ENCODE peak calls at places on chromosomes 16 and 17, in four cellular contexts. K is lung, H is NCI-H460, N is breast epithelium. B is an unnamed sample.

GRCh38 chr16:88005148-88005547 is 53.9 kb downstream of the BANP start:
- DNase-seq in N (no peak), K (no peak), H (no peak), B (no peak)

GRCh38 chr17:79843917-79844815 is 4.9 kb upstream of the CBX4 start:
- DNase-seq in N (no peak), H (no peak), K (no peak), B (peak)

GRCh38 chr16:4749700-4750257 is 15.4 kb downstream of the DNAAF8 start:
- DNase-seq in N (no peak), K (no peak), H (no peak), B (no peak)

GRCh38 chr17:79027274-79027924 is 3.4 kb downstream of the C1QTNF1 start:
- DNase-seq in K (no peak), H (no peak), N (no peak), B (no peak)

GRCh38 chr16:75789237-75789636 is 62.9 kb upstream of the CPHXL start:
- DNase-seq in K (no peak), N (no peak), H (peak), B (no peak)

GRCh38 chr16:24208710-24209109 is 47.4 kb upstream of the CACNG3 start:
- DNase-seq in K (no peak), H (no peak), N (no peak), B (peak)

GRCh38 chr17:65409381-65409780 is 152.1 kb downstream of the AXIN2 start:
- DNase-seq in H (no peak), N (no peak), K (no peak), B (no peak)

GRCh38 chr16:11560701-11561439 is 25.8 kb downstream of the LITAF start:
- DNase-seq in H (no peak), N (no peak), K (no peak), B (no peak)

GRCh38 chr16:3087243-3087791 is 11.8 kb downstream of the ZSCAN10 start:
- DNase-seq in H (no peak), K (no peak), N (no peak), B (no peak)

GRCh38 chr16:52069866-52070265 is 477.1 kb downstream of the TOX3 start:
- DNase-seq in N (no peak), H (no peak), K (no peak), B (no peak)

GRCh38 chr17:43434902-43435319 is 36.1 kb downstream of the ARL4D start:
- DNase-seq in H (no peak), K (no peak), N (no peak), B (no peak)

GRCh38 chr17:82419471-82419995 is 1.1 kb upstream of the OGFOD3 start:
- DNase-seq in K (no peak), H (no peak), N (no peak), B (no peak)

GRCh38 chr17:45227101-45227591 is 5.5 kb downstream of the FMNL1 start:
- DNase-seq in H (no peak), N (no peak), K (no peak), B (no peak)

GRCh38 chr17:9912146-9913099 is 7.4 kb upstream of the RCVRN start:
- DNase-seq in H (no peak), K (no peak), N (no peak), B (no peak)

GRCh38 chr16:85515830-85516397 is 97.2 kb upstream of the GSE1 start:
- DNase-seq in K (peak), N (peak), H (no peak), B (no peak)